ENCODE peak calls at places on chromosomes 4 and X, in ten cellular contexts. I is hepatocyte, R is PC-3, V is OCI-LY7, T is neural progenitor cell, Q is mammary epithelial cell, Z is astrocyte, E is HCT116, S is keratinocyte, F is Karpas-422. B is an unnamed sample.

GRCh38 chrX:135340827-135341226 is 31.5 kb downstream of the ETDC start:
- DNase-seq in I (no peak), S (no peak), E (no peak), R (no peak), Q (no peak), Z (peak; percentile 44), T (no peak), V (no peak), F (no peak), B (no peak)

GRCh38 chr4:78226279-78226678 is 169.2 kb downstream of the FRAS1 start:
- DNase-seq in S (no peak), R (no peak), Q (no peak), I (no peak), V (no peak), F (no peak), Z (no peak), E (no peak), T (no peak), B (no peak)

GRCh38 chr4:184648220-184649025 is 824 bp downstream of the CASP3 start:
- DNase-seq in Z (peak; percentile 56), E (no peak), V (peak; percentile 72), F (peak; percentile 64), S (no peak), Q (peak; percentile 55), T (peak; percentile 69), I (peak; percentile 69), R (peak; percentile 35), B (no peak)

GRCh38 chrX:102659790-102660757 is 8.8 kb downstream of the GPRASP1 start:
- DNase-seq in R (no peak), S (no peak), Z (peak; percentile 38), I (peak; percentile 84), Q (no peak), E (no peak), V (peak; percentile 74), F (peak; percentile 90), T (peak; percentile 80), B (peak; percentile 74)

GRCh38 chr4:25310066-25310824 is 2.3 kb upstream of the ZCCHC4 start:
- DNase-seq in V (peak; percentile 70), R (no peak), S (no peak), E (no peak), I (no peak), Z (no peak), T (no peak), F (peak; percentile 50), Q (no peak), B (no peak)

GRCh38 chrX:51608766-51609165 is 9.9 kb downstream of the CENPVL3 start:
- DNase-seq in Z (peak; percentile 15), Q (no peak), V (no peak), T (no peak), S (no peak), E (no peak), R (no peak), I (no peak), F (no peak), B (no peak)

GRCh38 chr4:67288964-67289363 is 256.3 kb downstream of the CENPC start:
- DNase-seq in T (peak; percentile 52), F (peak; percentile 86), Z (no peak), R (peak; percentile 55), I (peak; percentile 49), S (no peak), V (peak; percentile 18), Q (no peak), E (no peak), B (no peak)

GRCh38 chr4:152972821-152973613 is 36.9 kb downstream of the FHDC1 start:
- DNase-seq in I (no peak), Q (peak; percentile 82), T (no peak), R (peak; percentile 67), V (no peak), E (no peak), F (no peak), Z (peak; percentile 100), S (no peak), B (peak; percentile 99)

DNA sequence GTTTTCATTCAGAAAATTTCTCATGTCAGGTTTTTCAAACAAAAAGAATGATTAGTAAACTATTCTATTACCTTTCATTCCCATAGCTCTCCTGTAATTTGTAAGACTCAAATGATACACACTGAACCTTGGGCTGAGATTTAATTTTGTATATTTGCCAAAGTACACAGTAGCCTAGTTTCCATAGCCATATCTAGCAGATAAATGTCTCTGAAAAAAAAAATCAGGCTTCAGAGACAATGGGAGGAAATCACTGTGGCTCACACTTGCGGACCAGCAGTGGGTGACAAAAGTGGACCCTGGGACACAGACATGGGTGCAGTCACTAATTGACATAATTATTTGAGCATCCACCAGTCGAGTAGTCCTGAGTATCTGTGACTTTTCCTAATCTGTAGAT is 46.6 kb downstream of the MAOA start:
- DNase-seq in R (no peak), Q (no peak), I (no peak), F (no peak), Z (no peak), V (no peak), T (no peak), E (no peak), S (no peak), B (no peak)
- H3K4me1 ChIP-seq in R (peaks cover 35% of the 10 kb centered on the region), Q (peaks cover 17% of the 10 kb centered on the region), I (peaks cover 28% of the 10 kb centered on the region), F (no peaks in the 10 kb centered on the region), Z (peaks cover 9% of the 10 kb centered on the region), V (no peaks in the 10 kb centered on the region), T (peaks cover 40% of the 10 kb centered on the region), E (no peaks in the 10 kb centered on the region), S (peaks cover 25% of the 10 kb centered on the region), B (no peaks in the 10 kb centered on the region)

GRCh38 chrX:154049209-154050112 is 29.8 kb upstream of the IRAK1 start:
- DNase-seq in V (no peak), Z (no peak), I (no peak), E (no peak), S (no peak), F (no peak), R (no peak), T (no peak), Q (no peak), B (no peak)

GRCh38 chrX:154046262-154046771 is 26.6 kb upstream of the IRAK1 start:
- DNase-seq in Z (peak; percentile 86), Q (no peak), T (peak; percentile 9), I (peak; percentile 67), S (no peak), E (no peak), V (no peak), F (no peak), R (no peak), B (no peak)

GRCh38 chrX:154048398-154048797 is 28.7 kb upstream of the IRAK1 start:
- DNase-seq in Z (no peak), E (no peak), S (no peak), R (no peak), I (no peak), V (no peak), Q (no peak), F (no peak), T (no peak), B (no peak)

GRCh38 chrX:154050113-154050495 is 30.4 kb upstream of the IRAK1 start:
- DNase-seq in Z (no peak), V (no peak), Q (no peak), E (no peak), T (no peak), R (no peak), F (no peak), S (no peak), I (no peak), B (no peak)

DNA sequence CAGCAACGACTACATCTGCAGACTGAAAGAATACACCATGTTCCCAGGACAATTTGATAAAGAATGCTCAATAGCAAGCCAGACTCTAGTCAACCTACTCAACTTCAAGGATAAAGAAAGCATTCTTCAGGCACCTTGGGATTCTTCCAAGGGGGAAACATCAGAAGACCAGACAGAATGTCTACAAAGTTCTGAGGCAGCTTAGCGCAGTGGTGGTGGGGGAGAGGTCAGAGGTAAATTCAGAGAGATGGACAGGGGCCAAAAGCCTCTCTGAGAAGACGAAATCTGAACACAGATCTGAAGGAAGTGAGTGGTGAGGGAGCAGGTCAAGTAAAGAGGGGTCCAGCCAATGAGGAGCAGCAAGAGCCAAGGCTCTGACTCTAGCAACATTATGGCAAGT is 27.6 kb upstream of the IRAK1 start:
- DNase-seq in Z (peak; percentile 55), I (no peak), R (no peak), E (no peak), Q (no peak), S (no peak), T (no peak), V (no peak), F (no peak), B (no peak)
- H3K79me2 ChIP-seq in Z (peaks cover 54% of the 10 kb centered on the region), I (peaks cover 54% of the 10 kb centered on the region), R (peaks cover 47% of the 10 kb centered on the region), E (peaks cover 36% of the 10 kb centered on the region), Q (peaks cover 59% of the 10 kb centered on the region), S (peaks cover 13% of the 10 kb centered on the region), T (peaks cover 54% of the 10 kb centered on the region), V (no peaks in the 10 kb centered on the region), F (peaks cover 65% of the 10 kb centered on the region), B (peaks cover 60% of the 10 kb centered on the region)

GRCh38 chr4:86688026-86688425 is 93.9 kb downstream of the PTPN13 start:
- DNase-seq in Z (no peak), F (no peak), E (no peak), V (no peak), S (no peak), T (no peak), R (peak; percentile 65), Q (peak; percentile 35), I (no peak), B (no peak)

GRCh38 chr4:86686741-86687140 is 92.6 kb downstream of the PTPN13 start:
- DNase-seq in F (no peak), Q (no peak), V (no peak), S (no peak), E (no peak), T (no peak), I (no peak), Z (no peak), R (no peak), B (no peak)

GRCh38 chr4:86679441-86679840 is 85.3 kb downstream of the PTPN13 start:
- DNase-seq in S (no peak), E (no peak), I (no peak), V (no peak), R (no peak), F (no peak), Z (no peak), T (no peak), Q (no peak), B (no peak)

GRCh38 chr4:86683983-86684382 is 89.9 kb downstream of the PTPN13 start:
- DNase-seq in E (no peak), R (no peak), S (no peak), Q (no peak), T (no peak), Z (no peak), I (no peak), F (no peak), V (no peak), B (no peak)

DNA sequence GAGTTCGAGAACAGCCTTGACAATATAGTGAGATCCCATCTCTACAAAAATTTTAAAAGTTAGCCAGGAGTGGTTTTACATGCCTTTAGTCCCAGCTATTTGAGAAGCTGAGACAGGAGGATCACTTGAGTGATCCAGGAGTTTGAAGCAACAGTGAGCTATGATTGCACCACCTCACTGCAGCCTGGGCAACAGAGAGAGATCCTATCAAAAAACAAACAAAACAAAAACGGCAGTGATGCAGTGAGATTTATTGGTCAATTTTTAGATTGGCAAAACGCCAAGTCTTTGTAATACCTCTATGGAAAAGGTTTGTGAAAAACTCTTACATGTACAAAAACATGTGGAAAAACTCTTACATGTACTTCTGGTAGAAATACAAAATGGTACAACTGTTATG is 91.3 kb downstream of the PTPN13 start:
- DNase-seq in V (no peak), R (peak; percentile 44), I (peak; percentile 14), S (no peak), Q (peak; percentile 38), Z (peak; percentile 5), E (no peak), T (no peak), F (no peak), B (no peak)
- H3K36me3 ChIP-seq in V (no peaks in the 10 kb centered on the region), R (no peaks in the 10 kb centered on the region), I (peaks cover under 1% of the 10 kb centered on the region), S (peaks cover 5% of the 10 kb centered on the region), Q (peaks cover 4% of the 10 kb centered on the region), Z (peaks cover 3% of the 10 kb centered on the region), E (no peaks in the 10 kb centered on the region), T (peaks cover 18% of the 10 kb centered on the region), F (no peaks in the 10 kb centered on the region), B (no peaks in the 10 kb centered on the region)

DNA sequence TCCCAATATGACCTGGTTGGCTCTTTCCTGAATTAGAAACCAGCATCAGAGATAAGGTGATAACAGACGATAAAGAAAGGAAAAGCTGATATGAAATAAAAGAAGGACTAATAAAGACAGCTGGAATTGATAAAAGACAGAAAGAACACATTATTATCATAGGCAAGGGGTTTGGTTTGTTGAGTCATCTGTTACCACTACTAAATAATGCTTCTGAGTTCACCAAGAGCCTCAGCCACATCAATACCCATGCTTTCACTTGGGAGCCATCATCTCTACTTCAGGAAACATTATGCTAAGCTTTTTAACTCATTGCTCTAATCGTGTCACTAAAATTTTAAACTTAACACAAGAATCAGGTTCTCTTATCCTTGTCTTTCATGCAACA is 27.6 kb downstream of the ANXA5 start:
- DNase-seq in F (no peak), V (no peak), T (no peak), Z (peak; percentile 71), S (no peak), I (no peak), R (no peak), E (no peak), Q (no peak), B (no peak)
- H3K4me1 ChIP-seq in F (no peaks in the 10 kb centered on the region), V (no peaks in the 10 kb centered on the region), T (no peaks in the 10 kb centered on the region), Z (peaks cover 28% of the 10 kb centered on the region), S (peaks cover 4% of the 10 kb centered on the region), I (no peaks in the 10 kb centered on the region), R (peaks cover 27% of the 10 kb centered on the region), E (no peaks in the 10 kb centered on the region), Q (peaks cover 9% of the 10 kb centered on the region), B (peaks cover 44% of the 10 kb centered on the region)

B was measured in osteoblast.